ENCODE peak calls at places on chromosomes 11 and 22, in ten cellular contexts. J is HCT116; C is left ventricle myocardium inferior; M is pancreas; X is Caco-2; W is naive thymus-derived CD4-positive, alpha-beta T cell; N is CD8-positive, alpha-beta T cell; Z is neural progenitor cell; K is neuronal stem cell; F is fibroblast of lung. H is an unnamed sample. For H3K9me3 and H3K36me3, the result is how much of the 10 kb centered on the place peaks cover.

GRCh38 chr11:76649964-76650363 is 20.6 kb downstream of the LRRC32 start:
- DNase-seq in J (no peak), C (no peak), M (no peak), X (no peak), W (no peak), N (no peak), Z (no peak), K (no peak), F (no peak), H (no peak)

GRCh38 chr11:12981879-12982531 is 27.1 kb upstream of the RASSF10 start:
- DNase-seq in J (no peak), C (no peak), M (no peak), X (no peak), W (no peak), N (no peak), Z (no peak), K (no peak), F (peak), H (no peak)

GRCh38 chr11:4105916-4106315 is 11.3 kb downstream of the RRM1 start:
- DNase-seq in J (no peak), C (no peak), M (no peak), X (no peak), W (no peak), N (no peak), Z (no peak), K (no peak), F (no peak), H (no peak)

GRCh38 chr22:20446383-20446970 is 8.9 kb upstream of the SCARF2 start:
- DNase-seq in J (no peak), C (peak), M (no peak), X (no peak), W (no peak), N (no peak), Z (no peak), K (no peak), F (no peak), H (no peak)

GRCh38 chr11:35567737-35568465 is 42.5 kb upstream of the PAMR1 start:
- DNase-seq in J (no peak), C (no peak), M (no peak), X (peak), W (no peak), N (no peak), Z (no peak), K (no peak), F (peak), H (no peak)

GRCh38 chr11:79312591-79313267 is 128.1 kb downstream of the TENM4 start:
- DNase-seq in J (no peak), C (no peak), M (no peak), X (no peak), W (no peak), N (no peak), Z (no peak), K (no peak), F (no peak), H (no peak)

GRCh38 chr22:41772198-41772597 is 28.3 kb upstream of the CCDC134 start:
- DNase-seq in J (no peak), C (no peak), M (no peak), X (no peak), W (no peak), N (no peak), Z (no peak), K (no peak), F (no peak), H (peak)

GRCh38 chr11:83773950-83774880 is 488.0 kb upstream of the CCDC90B start:
- DNase-seq in J (no peak), C (no peak), M (no peak), X (no peak), W (no peak), N (no peak), Z (no peak), K (no peak), F (peak), H (no peak)

GRCh38 chr11:71913716-71914115 is 14.7 kb downstream of the XNDC1N start:
- DNase-seq in J (no peak), C (no peak), M (no peak), X (no peak), W (no peak), N (no peak), Z (no peak), K (no peak), F (peak), H (no peak)

GRCh38 chr22:26086359-26086758 is 82.9 kb upstream of the SEZ6L start:
- DNase-seq in J (no peak), C (no peak), M (no peak), X (no peak), W (no peak), N (no peak), Z (peak), K (no peak), F (no peak), H (no peak)

GRCh38 chr11:131640320-131640719 is 269.9 kb downstream of the NTM start:
- DNase-seq in J (no peak), C (no peak), M (no peak), X (no peak), W (no peak), N (no peak), Z (no peak), K (no peak), F (no peak), H (no peak)

GRCh38 chr22:26998134-26998533 is 340.7 kb downstream of the MIAT start:
- DNase-seq in J (no peak), C (no peak), M (no peak), X (no peak), W (no peak), N (no peak), Z (no peak), K (no peak), F (no peak), H (no peak)

GRCh38 chr22:24432059-24432853 is 4.9 kb downstream of the ADORA2A start:
- DNase-seq in J (no peak), C (peak), M (no peak), X (no peak), W (no peak), N (no peak), Z (no peak), K (no peak), F (peak), H (peak)

GRCh38 chr11:1203505-1204271 is 19.2 kb upstream of the MUC5B start:
- DNase-seq in J (peak), C (peak), M (peak), X (no peak), W (no peak), N (no peak), Z (no peak), K (no peak), F (no peak), H (peak)

GRCh38 chr11:44979536-44980399 is 29.1 kb upstream of the TP53I11 start:
- DNase-seq in J (peak), C (no peak), M (peak), X (no peak), W (no peak), N (no peak), Z (peak), K (no peak), F (no peak), H (no peak)

GRCh38 chr11:118251858-118252652 is at the start of gene MPZL3:
- DNase-seq in J (peak), C (peak), M (peak), X (peak), W (peak), N (peak), Z (peak), K (peak), F (peak), H (peak)

GRCh38 chr22:42697542-42698013 is 23.1 kb downstream of the A4GALT start:
- DNase-seq in J (peak), C (peak), M (peak), X (peak), W (no peak), N (no peak), Z (no peak), K (no peak), F (peak), H (peak)

GRCh38 chr22:37214431-37215025 is 2.3 kb upstream of the SSTR3 start:
- DNase-seq in J (no peak), C (no peak), M (no peak), X (no peak), W (no peak), N (no peak), Z (no peak), K (no peak), F (no peak), H (no peak)

GRCh38 chr22:42437488-42438292 is 5.5 kb upstream of the NFAM1 start:
- DNase-seq in J (peak), C (peak), M (peak), X (peak), W (peak), N (peak), Z (peak), K (peak), F (peak), H (peak)

GRCh38 chr22:27990879-27991278 is 71.8 kb upstream of the PITPNB start:
- DNase-seq in J (peak), C (peak), M (no peak), X (peak), W (no peak), N (no peak), Z (peak), K (peak), F (no peak), H (peak)

GRCh38 chr22:41891407-41891806 is 23.5 kb downstream of the SHISA8 start:
- DNase-seq in J (no peak), C (no peak), M (no peak), X (no peak), W (no peak), N (no peak), Z (no peak), K (no peak), F (no peak), H (no peak)

GRCh38 chr11:112761911-112762685 is 199.1 kb upstream of the NCAM1 start:
- DNase-seq in J (no peak), C (no peak), M (no peak), X (no peak), W (no peak), N (no peak), Z (no peak), K (no peak), F (no peak), H (no peak)

GRCh38 chr22:42924436-42924835 is 67.4 kb upstream of the ARFGAP3 start:
- DNase-seq in J (no peak), C (no peak), M (no peak), X (no peak), W (no peak), N (no peak), Z (no peak), K (no peak), F (no peak), H (no peak)

GRCh38 chr11:71452354-71453020 is 516 bp upstream of the NADSYN1 start:
- DNase-seq in J (no peak), C (peak), M (peak), X (no peak), W (peak), N (peak), Z (peak), K (no peak), F (peak), H (no peak)

GRCh38 chr11:44861829-44862545 is 88.7 kb downstream of the TP53I11 start:
- DNase-seq in J (peak), C (peak), M (peak), X (peak), W (no peak), N (peak), Z (peak), K (no peak), F (peak), H (peak)

GRCh38 chr11:42591841-42592240 is 720.0 kb upstream of the API5 start:
- DNase-seq in J (no peak), C (no peak), M (no peak), X (no peak), W (no peak), N (no peak), Z (peak), K (no peak), F (no peak), H (no peak)

GRCh38 chr11:107856180-107856980 is 2.2 kb downstream of the SLC35F2 start:
- DNase-seq in J (peak), C (no peak), M (no peak), X (no peak), W (no peak), N (no peak), Z (no peak), K (no peak), F (no peak), H (no peak)
- H3K4me3 ChIP-seq in J (peak), C (no peak), M (no peak), X (no peak), W (no peak), N (no peak), Z (no peak), K (no peak), F (no peak), H (no peak)

DNA sequence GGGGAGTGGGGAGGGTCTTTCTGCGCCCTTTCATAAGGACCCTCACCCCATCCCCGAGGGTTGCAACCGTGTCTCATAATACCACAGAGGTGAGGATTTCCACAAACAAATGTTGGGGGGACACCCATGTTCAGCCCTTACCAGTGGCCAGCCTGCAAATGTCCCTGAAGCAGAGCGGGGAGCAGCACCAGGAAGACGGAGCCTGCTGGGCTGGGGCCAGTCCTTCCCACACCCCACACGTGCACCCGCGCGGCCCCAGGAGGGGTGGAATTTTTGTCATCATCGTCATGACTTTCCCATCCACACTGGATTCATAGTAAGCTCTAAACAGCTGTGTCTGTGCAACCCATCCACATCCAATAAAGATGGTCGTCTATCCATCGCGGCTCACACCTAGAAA is 409.8 kb downstream of the BRD1 start:
- DNase-seq in J (no peak), C (no peak), M (no peak), X (no peak), W (no peak), N (no peak), Z (no peak), K (no peak), F (no peak), H (no peak)
- H3K9me3 ChIP-seq in J (under half), C (under half), M (under half), X (under half), W (under half), N (under half), Z (under half), K (under half), F (under half), H (under half)

DNA sequence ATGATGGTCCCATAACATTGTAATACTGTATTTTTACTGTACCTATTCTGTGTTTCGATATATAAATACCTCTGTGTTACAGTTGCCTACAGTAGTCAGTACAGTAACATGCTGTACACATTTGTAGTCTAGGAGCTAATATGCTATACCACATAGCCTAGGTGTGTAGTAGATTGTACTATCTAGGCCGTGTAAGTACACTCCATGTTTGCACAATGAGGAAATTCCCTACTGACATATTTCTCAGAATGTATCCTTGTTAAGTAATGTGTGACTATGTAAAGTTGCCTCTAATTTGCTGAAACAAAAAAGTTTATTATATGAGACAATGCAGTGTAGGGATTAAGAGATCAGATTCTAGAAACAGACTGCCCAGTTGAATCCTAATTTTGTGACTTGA is 21.3 kb downstream of the CAPRIN1 start:
- DNase-seq in J (no peak), C (no peak), M (no peak), X (no peak), W (no peak), N (no peak), Z (no peak), K (no peak), F (no peak), H (no peak)
- H3K36me3 ChIP-seq in J (under half), C (half or more), M (under half), X (under half), W (half or more), N (under half), Z (under half), K (half or more), F (under half), H (half or more)

GRCh38 chr22:46046299-46046685 is 69.3 kb upstream of the WNT7B start:
- DNase-seq in J (no peak), C (peak), M (no peak), X (no peak), W (no peak), N (no peak), Z (no peak), K (no peak), F (no peak), H (no peak)
- H3K4me3 ChIP-seq in J (no peak), C (peak), M (no peak), X (no peak), W (no peak), N (no peak), Z (no peak), K (no peak), F (peak), H (no peak)

DNA sequence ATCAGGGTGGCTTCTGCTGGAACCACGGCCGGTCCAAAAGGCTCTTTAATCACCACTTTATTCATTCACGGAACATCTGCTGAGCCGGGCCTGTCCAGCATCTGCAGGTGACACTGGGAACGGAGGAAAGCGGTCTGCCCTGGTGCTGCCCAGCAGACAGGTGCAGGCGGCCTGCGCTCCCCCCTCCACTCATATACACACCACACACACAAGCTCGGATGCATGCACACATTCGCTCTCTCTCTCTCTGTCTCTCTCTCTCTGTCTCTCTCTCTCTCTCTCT is 736.9 kb downstream of the BRD1 start:
- DNase-seq in J (no peak), C (no peak), M (no peak), X (no peak), W (no peak), N (no peak), Z (no peak), K (no peak), F (no peak), H (no peak)
- H3K9me3 ChIP-seq in J (under half), C (under half), M (under half), X (under half), W (under half), N (under half), Z (under half), K (under half), F (under half), H (under half)

GRCh38 chr11:2949920-2950319 is 20.7 kb upstream of the PHLDA2 start:
- DNase-seq in J (no peak), C (no peak), M (no peak), X (no peak), W (no peak), N (no peak), Z (no peak), K (no peak), F (no peak), H (no peak)
- H3K36me3 ChIP-seq in J (half or more), C (half or more), M (under half), X (under half), W (half or more), N (half or more), Z (under half), K (half or more), F (under half), H (under half)

GRCh38 chr11:61889831-61890230 is 1.5 kb downstream of the FADS3 start:
- DNase-seq in J (no peak), C (no peak), M (no peak), X (no peak), W (no peak), N (no peak), Z (no peak), K (no peak), F (no peak), H (no peak)
- H3K4me3 ChIP-seq in J (peak), C (peak), M (no peak), X (no peak), W (no peak), N (no peak), Z (peak), K (no peak), F (peak), H (no peak)

DNA sequence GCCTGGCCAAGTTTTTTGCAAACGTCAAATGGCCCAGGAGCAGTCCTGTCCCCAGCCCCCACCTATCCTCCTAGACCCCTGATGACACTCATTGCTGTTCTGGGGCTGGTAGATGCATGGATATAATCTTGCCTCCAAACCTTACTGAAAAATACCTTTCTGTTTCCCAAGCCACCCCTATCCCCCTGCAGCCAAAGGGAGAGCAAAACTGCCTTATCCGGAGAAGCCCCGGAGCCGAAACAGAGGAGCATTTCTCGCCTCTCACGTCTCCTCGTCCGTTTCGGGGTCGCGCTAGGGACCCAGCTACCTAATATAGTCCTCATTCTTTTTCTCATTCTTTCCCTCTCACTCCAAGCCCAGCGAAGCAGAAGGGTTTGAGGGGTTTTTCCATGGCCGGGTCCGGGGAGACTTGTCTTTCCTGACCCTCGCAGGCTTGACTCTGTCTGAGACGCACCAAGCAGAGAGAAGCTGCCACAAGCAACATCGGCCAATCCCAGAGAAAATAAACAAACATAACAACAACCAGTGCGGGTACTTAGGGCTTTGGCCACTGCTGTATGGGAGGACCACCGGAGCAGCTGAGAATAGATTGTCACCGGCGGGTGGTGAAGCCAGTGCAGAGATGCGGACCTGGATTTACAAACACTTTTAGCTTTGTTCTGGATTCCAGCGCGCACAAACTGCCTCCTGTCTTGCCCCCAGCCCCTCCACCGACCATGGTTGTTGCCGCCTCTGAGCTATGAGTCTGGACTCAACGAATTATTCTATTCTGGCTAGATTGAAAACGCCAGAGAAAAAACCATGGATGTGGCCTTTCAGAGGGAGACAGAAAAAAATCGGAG is 1.6 kb downstream of the BSX start:
- DNase-seq in J (no peak), C (no peak), M (no peak), X (no peak), W (no peak), N (no peak), Z (peak), K (peak), F (no peak), H (no peak)
- H3K9me3 ChIP-seq in J (under half), C (under half), M (under half), X (under half), W (under half), N (under half), Z (under half), K (under half), F (under half), H (under half)

DNA sequence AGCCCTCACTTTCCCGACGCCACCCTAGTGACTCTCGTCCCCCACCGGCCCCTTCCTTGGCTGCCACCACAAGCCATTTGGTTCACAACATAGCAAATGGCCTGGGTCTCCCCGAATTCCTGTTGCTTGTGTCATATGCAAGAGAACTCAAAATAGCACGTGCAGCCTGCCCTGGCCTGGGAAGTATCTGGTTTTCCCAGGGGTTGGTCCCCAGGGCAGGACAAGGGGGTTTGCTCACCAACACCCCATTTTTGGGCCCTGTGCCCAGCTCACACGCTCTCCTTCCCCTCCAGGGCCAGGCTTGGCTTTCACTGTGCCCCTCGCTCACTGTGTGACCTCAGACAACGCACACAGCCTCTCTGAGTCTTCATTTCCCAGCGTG is 12.8 kb upstream of the TPCN2 start:
- DNase-seq in J (no peak), C (no peak), M (no peak), X (no peak), W (no peak), N (no peak), Z (no peak), K (no peak), F (peak), H (no peak)
- H3K36me3 ChIP-seq in J (under half), C (under half), M (under half), X (under half), W (under half), N (under half), Z (under half), K (under half), F (under half), H (under half)

H was measured in MG63.